ENCODE peak calls at places on chromosome 1, in four cellular contexts. Z, O, S and T are unnamed samples.

GRCh38 chr1:23407036-23407630 is 17.4 kb downstream of the TCEA3 start:
- DNase-seq in Z (no peak), O (no peak), S (no peak), T (no peak)

GRCh38 chr1:232486454-232487202 is 143.3 kb downstream of the SIPA1L2 start:
- DNase-seq in Z (no peak), O (no peak), S (peak; percentile 40), T (no peak)

GRCh38 chr1:65525297-65526048 is 105.0 kb downstream of the LEPR start:
- DNase-seq in Z (no peak), O (peak; percentile 40), S (peak; percentile 36), T (no peak)

GRCh38 chr1:83845437-83846071 is 153.4 kb downstream of the TTLL7 start:
- DNase-seq in Z (no peak), O (no peak), S (peak; percentile 82), T (no peak)

GRCh38 chr1:14372526-14372925 is 226.0 kb upstream of the KAZN start:
- DNase-seq in Z (no peak), O (no peak), S (peak; percentile 2), T (no peak)

GRCh38 chr1:212987702-212988322 is 27.9 kb downstream of the ANGEL2 start:
- DNase-seq in Z (no peak), O (no peak), S (peak; percentile 10), T (no peak)

GRCh38 chr1:212498243-212498642 is 65.5 kb downstream of the NENF start:
- DNase-seq in Z (peak; percentile 27), O (no peak), S (peak; percentile 66), T (no peak)

GRCh38 chr1:94949681-94950661 is 23.1 kb upstream of the CNN3 start:
- DNase-seq in Z (peak; percentile 51), O (no peak), S (no peak), T (peak; percentile 25)

GRCh38 chr1:93839307-93839706 is 39.7 kb downstream of the DNTTIP2 start:
- DNase-seq in Z (no peak), O (no peak), S (peak; percentile 83), T (no peak)

GRCh38 chr1:52152572-52152971 is 10.7 kb downstream of the ZFYVE9 start:
- DNase-seq in Z (no peak), O (no peak), S (no peak), T (no peak)

GRCh38 chr1:24914226-24915069 is 15.6 kb downstream of the RUNX3 start:
- DNase-seq in Z (no peak), O (no peak), S (no peak), T (no peak)

GRCh38 chr1:214708321-214708960 is 105.4 kb downstream of the CENPF start:
- DNase-seq in Z (no peak), O (no peak), S (no peak), T (no peak)

GRCh38 chr1:2347409-2347785 is 44.0 kb downstream of the MORN1 start:
- DNase-seq in Z (no peak), O (no peak), S (no peak), T (no peak)

GRCh38 chr1:247111259-247111635 is 7.1 kb upstream of the ZNF669 start:
- DNase-seq in Z (peak; percentile 28), O (no peak), S (peak; percentile 58), T (no peak)

GRCh38 chr1:206952182-206952581 is 5.9 kb upstream of the PIGR start:
- DNase-seq in Z (peak; percentile 74), O (no peak), S (no peak), T (no peak)

GRCh38 chr1:224245188-224245587 is 62.1 kb downstream of the DEGS1 start:
- DNase-seq in Z (no peak), O (no peak), S (peak; percentile 34), T (peak; percentile 76)

GRCh38 chr1:184465489-184466146 is 78.8 kb downstream of the C1orf21 start:
- DNase-seq in Z (no peak), O (no peak), S (no peak), T (no peak)

GRCh38 chr1:21756393-21757089 is 26.4 kb downstream of the USP48 start:
- DNase-seq in Z (no peak), O (no peak), S (no peak), T (no peak)

GRCh38 chr1:61504840-61505239 is 220.1 kb downstream of the TM2D1 start:
- DNase-seq in Z (no peak), O (no peak), S (peak; percentile 49), T (no peak)

GRCh38 chr1:51236548-51237312 is 657 bp downstream of the RNF11 start:
- DNase-seq in Z (peak; percentile 30), O (peak; percentile 25), S (peak; percentile 78), T (no peak)

GRCh38 chr1:233242827-233243483 is 52.6 kb downstream of the PCNX2 start:
- DNase-seq in Z (no peak), O (no peak), S (no peak), T (no peak)

GRCh38 chr1:33248244-33248643 is 8.0 kb upstream of the ZNF362 start:
- DNase-seq in Z (no peak), O (no peak), S (no peak), T (no peak)

GRCh38 chr1:16718908-16719533 is 21.3 kb upstream of the RNU1-4 start:
- DNase-seq in Z (no peak), O (no peak), S (no peak), T (no peak)

GRCh38 chr1:246301553-246302250 is 205.4 kb downstream of the SMYD3 start:
- DNase-seq in Z (no peak), O (no peak), S (peak; percentile 55), T (no peak)

GRCh38 chr1:237012789-237013383 is 8.6 kb upstream of the MT1HL1 start:
- DNase-seq in Z (peak; percentile 74), O (no peak), S (no peak), T (no peak)